ENCODE peak calls at places on chromosomes 16 and 17, in five cellular contexts. One of them, this sample, is unnamed.

GRCh38 chr16:21092951-21093350 is 57.7 kb downstream of the DNAH3 start:
- DNase-seq in A549: no peak
- DNase-seq in GM23338: no peak
- DNase-seq in HCT116: no peak
- DNase-seq in HepG2: no peak
- DNase-seq in this sample: no peak

GRCh38 chr17:72239548-72239947 is 118.7 kb downstream of the SOX9 start:
- DNase-seq in A549: no peak
- DNase-seq in GM23338: no peak
- DNase-seq in HCT116: no peak
- DNase-seq in HepG2: no peak
- DNase-seq in this sample: no peak

GRCh38 chr17:63956296-63956920 is 16.3 kb downstream of the SCN4A start:
- DNase-seq in A549: no peak
- DNase-seq in GM23338: no peak
- DNase-seq in HCT116: no peak
- DNase-seq in HepG2: peak
- DNase-seq in this sample: no peak

GRCh38 chr17:52606098-52606497 is 447.6 kb upstream of the CA10 start:
- DNase-seq in A549: no peak
- DNase-seq in GM23338: no peak
- DNase-seq in HCT116: no peak
- DNase-seq in HepG2: no peak
- DNase-seq in this sample: no peak

GRCh38 chr16:28845173-28846079 is 722 bp downstream of the TUFM start:
- DNase-seq in A549: peak
- DNase-seq in GM23338: peak
- DNase-seq in HCT116: peak
- DNase-seq in HepG2: peak
- DNase-seq in this sample: no peak

GRCh38 chr16:3542601-3543373 is 34.4 kb downstream of the NLRC3 start:
- DNase-seq in A549: no peak
- DNase-seq in GM23338: no peak
- DNase-seq in HCT116: no peak
- DNase-seq in HepG2: no peak
- DNase-seq in this sample: no peak

GRCh38 chr16:83475108-83475507 is 332.7 kb upstream of the HSBP1 start:
- DNase-seq in A549: no peak
- DNase-seq in GM23338: no peak
- DNase-seq in HCT116: no peak
- DNase-seq in HepG2: no peak
- DNase-seq in this sample: no peak

GRCh38 chr16:25020112-25020591 is 5.0 kb upstream of the ARHGAP17 start:
- DNase-seq in A549: no peak
- DNase-seq in GM23338: no peak
- DNase-seq in HCT116: no peak
- DNase-seq in HepG2: no peak
- DNase-seq in this sample: no peak

GRCh38 chr17:64160378-64160777 is 30.4 kb upstream of the ERN1 start:
- DNase-seq in A549: no peak
- DNase-seq in GM23338: no peak
- DNase-seq in HCT116: no peak
- DNase-seq in HepG2: no peak
- DNase-seq in this sample: no peak

GRCh38 chr17:39252788-39253460 is 27.2 kb upstream of the STAC2 start:
- DNase-seq in A549: no peak
- DNase-seq in GM23338: peak
- DNase-seq in HCT116: no peak
- DNase-seq in HepG2: no peak
- DNase-seq in this sample: no peak

GRCh38 chr17:31835984-31836383 is 23.1 kb downstream of the COPRS start:
- DNase-seq in A549: no peak
- DNase-seq in GM23338: no peak
- DNase-seq in HCT116: no peak
- DNase-seq in HepG2: no peak
- DNase-seq in this sample: no peak

GRCh38 chr17:31830971-31831755 is 27.9 kb downstream of the COPRS start:
- DNase-seq in A549: no peak
- DNase-seq in GM23338: no peak
- DNase-seq in HCT116: no peak
- DNase-seq in HepG2: no peak
- DNase-seq in this sample: no peak

GRCh38 chr17:31832748-31833147 is 26.3 kb downstream of the COPRS start:
- DNase-seq in A549: no peak
- DNase-seq in GM23338: no peak
- DNase-seq in HCT116: no peak
- DNase-seq in HepG2: no peak
- DNase-seq in this sample: no peak

GRCh38 chr17:31838641-31839225 is 20.3 kb downstream of the COPRS start:
- DNase-seq in A549: no peak
- DNase-seq in GM23338: no peak
- DNase-seq in HCT116: no peak
- DNase-seq in HepG2: no peak
- DNase-seq in this sample: no peak

GRCh38 chr17:31834448-31834847 is 24.6 kb downstream of the COPRS start:
- DNase-seq in A549: no peak
- DNase-seq in GM23338: no peak
- DNase-seq in HCT116: no peak
- DNase-seq in HepG2: no peak
- DNase-seq in this sample: no peak
- TF ChIP-seq REST in A549: no peak
- TF ChIP-seq REST in GM23338: no peak
- TF ChIP-seq REST in HCT116: no peak
- TF ChIP-seq REST in HepG2: no peak
- TF ChIP-seq REST in this sample: no peak

DNA sequence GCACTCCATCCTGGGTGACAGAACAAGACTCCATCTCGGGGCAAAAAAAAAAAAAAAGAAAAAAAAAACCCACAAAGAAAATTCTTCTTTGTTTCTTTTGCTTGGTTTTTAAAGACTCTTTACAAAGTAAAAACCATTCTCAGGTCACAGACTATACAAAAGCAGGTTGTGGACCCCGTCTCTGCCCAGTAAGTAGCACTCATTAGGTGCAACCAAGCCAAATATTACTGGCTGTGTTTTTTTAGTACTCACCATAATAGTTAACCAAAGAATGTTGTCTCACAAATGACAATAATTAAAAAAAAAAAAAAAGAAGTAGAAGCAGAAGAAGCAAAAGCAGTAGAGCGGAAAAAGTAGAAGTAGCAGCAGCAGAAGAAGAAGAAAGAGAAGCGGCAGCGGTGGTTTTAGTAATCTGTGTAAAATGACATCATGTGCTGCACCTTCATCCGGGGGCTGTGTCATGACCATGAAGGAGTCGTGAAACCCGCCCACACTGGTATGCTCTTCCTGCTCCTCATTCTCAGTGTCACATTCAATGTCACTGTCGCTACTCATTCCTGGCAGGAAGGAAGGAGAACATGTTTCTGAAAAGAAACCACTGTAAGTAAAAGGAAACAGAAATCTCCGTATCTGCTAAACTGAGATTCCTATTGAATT is 105.4 kb downstream of the TRIM37 start:
- DNase-seq in A549: peak
- DNase-seq in GM23338: peak
- DNase-seq in HCT116: no peak
- DNase-seq in HepG2: no peak
- DNase-seq in this sample: no peak
- TF ChIP-seq REST in A549: no peak
- TF ChIP-seq REST in GM23338: no peak
- TF ChIP-seq REST in HCT116: no peak
- TF ChIP-seq REST in HepG2: no peak
- TF ChIP-seq REST in this sample: no peak

GRCh38 chr16:79601092-79601977 is 798 bp upstream of the MAF start:
- DNase-seq in A549: peak
- DNase-seq in GM23338: peak
- DNase-seq in HCT116: no peak
- DNase-seq in HepG2: peak
- DNase-seq in this sample: no peak
- TF ChIP-seq REST in A549: no peak
- TF ChIP-seq REST in GM23338: no peak
- TF ChIP-seq REST in HCT116: no peak
- TF ChIP-seq REST in HepG2: peak
- TF ChIP-seq REST in this sample: no peak

DNA sequence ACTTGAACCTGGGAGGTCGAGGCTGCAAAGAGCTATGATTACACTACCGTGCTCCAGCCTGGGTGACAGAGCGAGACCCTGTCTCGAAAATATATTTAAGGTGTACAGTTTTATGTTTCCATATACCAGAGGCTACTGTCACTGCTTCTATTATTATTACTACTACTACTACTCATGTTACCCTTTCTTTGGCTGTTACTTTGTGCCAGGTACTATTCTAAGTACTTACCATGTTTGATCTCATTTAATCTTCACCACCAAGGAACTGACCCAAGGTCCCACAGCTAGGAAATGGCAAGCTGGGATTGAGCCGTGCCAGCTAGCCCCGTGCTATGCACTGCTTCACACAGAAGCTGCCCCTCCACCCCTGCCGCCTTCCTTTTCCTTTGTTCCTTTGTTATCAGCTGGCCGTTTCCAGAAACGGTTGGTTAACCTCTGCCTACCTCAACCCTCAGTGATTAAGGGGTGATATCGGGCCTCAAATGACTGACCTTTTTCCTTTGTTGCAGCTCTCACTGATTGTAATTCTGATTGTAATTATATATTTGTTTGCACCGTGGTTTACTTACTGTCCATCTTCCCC is 78.4 kb downstream of the ABCC1 start:
- DNase-seq in A549: no peak
- DNase-seq in GM23338: no peak
- DNase-seq in HCT116: no peak
- DNase-seq in HepG2: no peak
- DNase-seq in this sample: no peak
- TF ChIP-seq REST in A549: no peak
- TF ChIP-seq REST in GM23338: no peak
- TF ChIP-seq REST in HCT116: no peak
- TF ChIP-seq REST in HepG2: no peak
- TF ChIP-seq REST in this sample: no peak

DNA sequence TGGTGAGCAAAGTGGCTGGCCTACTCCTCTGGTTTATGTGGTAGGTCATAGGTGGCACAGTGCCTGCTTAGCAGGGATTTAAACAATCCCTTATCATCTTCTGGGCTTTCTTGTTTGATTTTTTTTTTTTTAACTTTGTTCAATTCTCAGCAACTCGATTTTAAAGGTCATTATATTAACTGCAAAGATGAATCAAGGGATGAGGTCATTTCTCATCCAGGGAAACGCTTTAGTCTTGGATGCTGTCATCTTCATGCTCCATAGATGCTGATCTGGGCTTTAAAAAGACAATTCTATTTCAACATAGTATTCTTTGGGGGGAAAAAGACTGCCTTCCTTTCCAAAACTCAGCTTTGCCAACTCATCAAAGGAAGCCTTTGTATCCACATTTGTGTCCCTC is 48.3 kb upstream of the XYLT1 start:
- DNase-seq in A549: no peak
- DNase-seq in GM23338: no peak
- DNase-seq in HCT116: no peak
- DNase-seq in HepG2: no peak
- DNase-seq in this sample: no peak
- TF ChIP-seq REST in A549: no peak
- TF ChIP-seq REST in GM23338: no peak
- TF ChIP-seq REST in HCT116: no peak
- TF ChIP-seq REST in HepG2: no peak
- TF ChIP-seq REST in this sample: no peak

DNA sequence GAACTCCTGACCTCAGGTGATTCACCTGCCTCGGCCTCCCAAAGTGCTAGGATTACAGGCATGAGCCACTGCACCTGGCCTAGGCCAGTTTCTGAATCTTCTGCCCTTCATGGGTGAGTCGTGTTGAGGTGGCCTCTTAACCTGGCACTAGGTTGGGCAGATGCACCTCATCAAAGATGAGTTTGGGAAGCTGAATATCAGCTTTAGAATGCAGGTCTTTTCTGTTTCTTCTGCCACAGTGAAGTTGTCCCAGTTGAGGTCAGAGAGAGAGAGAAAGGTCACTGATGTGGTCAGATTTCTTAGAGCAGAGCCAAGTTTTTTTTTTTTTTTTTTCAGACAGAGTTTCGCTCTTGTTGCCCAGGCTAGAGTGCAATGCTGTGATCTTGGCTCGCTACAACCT is 111.3 kb upstream of the WSCD1 start:
- DNase-seq in A549: no peak
- DNase-seq in GM23338: no peak
- DNase-seq in HCT116: no peak
- DNase-seq in HepG2: no peak
- DNase-seq in this sample: no peak
- TF ChIP-seq REST in A549: no peak
- TF ChIP-seq REST in GM23338: no peak
- TF ChIP-seq REST in HCT116: no peak
- TF ChIP-seq REST in HepG2: no peak
- TF ChIP-seq REST in this sample: no peak

This sample was measured in Panc1.